ENCODE peak calls at places on chromosomes 1 and 21, in nine cellular contexts. V is heart left ventricle, Q is sigmoid colon, P is lower leg skin, C is tibial nerve, W is Peyer's patch, B is suprapubic skin, T is HCT116, A is H54. M is an unnamed sample.

GRCh38 chr1:179175011-179175934 is 54.2 kb downstream of the ABL2 start:
- DNase-seq in V (no peak), Q (no peak), P (peak; percentile 43), C (no peak), W (no peak), B (no peak), T (no peak), A (no peak), M (no peak)

GRCh38 chr1:210330279-210330866 is 1.7 kb downstream of the HHAT start:
- DNase-seq in V (no peak), Q (no peak), P (no peak), C (no peak), W (no peak), B (no peak), T (no peak), A (no peak), M (no peak)

GRCh38 chr1:215005656-215006335 is 76.7 kb upstream of the KCNK2 start:
- DNase-seq in V (no peak), Q (no peak), P (no peak), C (no peak), W (no peak), B (no peak), T (no peak), A (no peak), M (no peak)

GRCh38 chr1:193540511-193540910 is 354.1 kb upstream of the B3GALT2 start:
- DNase-seq in V (no peak), Q (no peak), P (no peak), C (no peak), W (no peak), B (no peak), T (no peak), A (no peak), M (no peak)

GRCh38 chr1:165849336-165850133 is 22.1 kb downstream of the UCK2 start:
- DNase-seq in V (no peak), Q (no peak), P (no peak), C (no peak), W (no peak), B (no peak), T (no peak), A (no peak), M (no peak)

GRCh38 chr1:186059311-186059710 is 315.7 kb downstream of the TPR start:
- DNase-seq in V (no peak), Q (no peak), P (peak; percentile 51), C (no peak), W (no peak), B (no peak), T (no peak), A (no peak), M (no peak)

GRCh38 chr1:23814016-23814415 is 11.2 kb downstream of the HMGCL start:
- DNase-seq in V (no peak), Q (no peak), P (no peak), C (no peak), W (no peak), B (no peak), T (no peak), A (no peak), M (no peak)

GRCh38 chr1:94840811-94841210 is 20.7 kb downstream of the SLC44A3 start:
- DNase-seq in V (no peak), Q (no peak), P (no peak), C (no peak), W (no peak), B (no peak), T (no peak), A (no peak), M (no peak)

GRCh38 chr21:38220270-38220737 is 36.5 kb upstream of the KCNJ15 start:
- DNase-seq in V (no peak), Q (no peak), P (no peak), C (no peak), W (no peak), B (no peak), T (no peak), A (no peak), M (no peak)

GRCh38 chr1:167137285-167138192 is 43.7 kb downstream of the STYXL2 start:
- DNase-seq in V (no peak), Q (no peak), P (no peak), C (no peak), W (no peak), B (no peak), T (no peak), A (no peak), M (no peak)

GRCh38 chr1:2628191-2628932 is 4.5 kb downstream of the MMEL1 start:
- DNase-seq in V (peak; percentile 57), Q (no peak), P (no peak), C (no peak), W (peak; percentile 47), B (no peak), T (no peak), A (no peak), M (no peak)

GRCh38 chr1:227732586-227733308 is 2.4 kb downstream of the JMJD4 start:
- DNase-seq in V (no peak), Q (no peak), P (no peak), C (no peak), W (no peak), B (no peak), T (no peak), A (no peak), M (no peak)

GRCh38 chr21:32278068-32278467 is 781 bp downstream of the MIS18A start:
- DNase-seq in V (no peak), Q (no peak), P (peak; percentile 12), C (no peak), W (no peak), B (no peak), T (no peak), A (no peak), M (no peak)

DNA sequence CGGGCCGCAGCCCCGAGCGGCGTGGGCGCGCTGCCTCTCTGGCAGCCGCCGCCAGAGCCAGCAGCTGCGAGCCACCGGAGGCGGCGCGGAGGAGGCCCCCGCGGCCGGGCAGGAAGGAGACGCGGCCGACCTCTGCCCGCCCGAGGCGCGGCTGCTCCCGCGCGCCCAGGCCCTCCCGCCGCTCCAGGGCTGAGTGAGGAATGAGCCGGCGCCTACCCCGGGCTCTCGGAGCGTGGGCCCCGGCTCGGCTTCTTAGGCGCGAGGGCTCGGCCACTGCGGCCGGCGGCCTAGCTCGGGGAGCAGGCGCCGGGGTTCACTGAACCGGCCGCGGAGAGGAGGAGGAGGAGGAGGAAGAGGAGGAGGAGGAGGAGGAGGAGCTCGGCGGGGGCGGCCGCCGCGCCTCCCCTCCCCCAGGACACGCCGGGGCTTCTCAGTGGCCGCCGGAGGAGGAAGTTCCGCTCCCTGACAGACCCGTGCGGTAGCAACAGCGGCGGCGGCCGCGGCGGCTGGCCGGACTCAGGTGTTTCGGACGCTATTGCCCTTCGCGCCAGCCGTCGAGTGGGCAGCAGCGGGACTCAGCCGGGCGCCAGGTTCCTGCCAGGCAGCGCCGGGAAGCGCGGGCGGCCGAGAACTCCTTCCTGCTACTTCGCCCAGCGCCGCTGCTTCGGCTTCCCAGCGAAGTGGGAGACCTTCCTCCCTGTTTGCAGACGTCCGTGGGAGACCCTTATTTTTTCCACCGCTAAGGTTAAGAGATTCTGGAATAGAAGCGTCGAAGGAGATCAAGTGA is at the start of gene MAN1A2:
- DNase-seq in V (peak; percentile 95), Q (peak; percentile 95), P (peak; percentile 81), C (peak; percentile 73), W (peak; percentile 93), B (peak; percentile 86), T (peak; percentile 54), A (peak; percentile 78), M (peak; percentile 66)
- TF ChIP-seq POLR2A in V (peak; percentile 81), Q (peak; percentile 65), P (no peak), C (peak; percentile 66), W (peak; percentile 74), B (peak; percentile 37), T (peak; percentile 39), A (peak; percentile 66), M (peak; percentile 46)

GRCh38 chr1:153545067-153546055 is at the start of gene S100A4:
- DNase-seq in V (peak; percentile 97), Q (peak; percentile 97), P (peak; percentile 97), C (peak; percentile 93), W (peak; percentile 96), B (peak; percentile 97), T (peak; percentile 87), A (no peak), M (peak; percentile 66)
- TF ChIP-seq POLR2A in V (peak; percentile 60), Q (peak; percentile 9), P (no peak), C (peak; percentile 21), W (no peak), B (peak; percentile 85), T (peak; percentile 60), A (peak; percentile 14), M (no peak)

GRCh38 chr1:39762550-39763540 is 8.3 kb downstream of the OXCT2 start:
- DNase-seq in V (no peak), Q (no peak), P (no peak), C (no peak), W (peak; percentile 24), B (no peak), T (no peak), A (no peak), M (no peak)

GRCh38 chr1:39761016-39761415 is 10.1 kb downstream of the OXCT2 start:
- DNase-seq in V (no peak), Q (no peak), P (no peak), C (no peak), W (no peak), B (no peak), T (no peak), A (no peak), M (no peak)

GRCh38 chr1:39759436-39759726 is 11.8 kb downstream of the OXCT2 start:
- DNase-seq in V (no peak), Q (no peak), P (no peak), C (no peak), W (no peak), B (no peak), T (no peak), A (no peak), M (no peak)

GRCh38 chr1:39760074-39761008 is 10.8 kb downstream of the OXCT2 start:
- DNase-seq in V (no peak), Q (no peak), P (no peak), C (no peak), W (no peak), B (no peak), T (no peak), A (no peak), M (no peak)

GRCh38 chr1:39761557-39762260 is 9.4 kb downstream of the OXCT2 start:
- DNase-seq in V (no peak), Q (no peak), P (no peak), C (no peak), W (no peak), B (no peak), T (no peak), A (no peak), M (no peak)
- TF ChIP-seq POLR2A in V (no peak), Q (no peak), P (no peak), C (no peak), W (no peak), B (no peak), T (no peak), A (no peak), M (no peak)

DNA sequence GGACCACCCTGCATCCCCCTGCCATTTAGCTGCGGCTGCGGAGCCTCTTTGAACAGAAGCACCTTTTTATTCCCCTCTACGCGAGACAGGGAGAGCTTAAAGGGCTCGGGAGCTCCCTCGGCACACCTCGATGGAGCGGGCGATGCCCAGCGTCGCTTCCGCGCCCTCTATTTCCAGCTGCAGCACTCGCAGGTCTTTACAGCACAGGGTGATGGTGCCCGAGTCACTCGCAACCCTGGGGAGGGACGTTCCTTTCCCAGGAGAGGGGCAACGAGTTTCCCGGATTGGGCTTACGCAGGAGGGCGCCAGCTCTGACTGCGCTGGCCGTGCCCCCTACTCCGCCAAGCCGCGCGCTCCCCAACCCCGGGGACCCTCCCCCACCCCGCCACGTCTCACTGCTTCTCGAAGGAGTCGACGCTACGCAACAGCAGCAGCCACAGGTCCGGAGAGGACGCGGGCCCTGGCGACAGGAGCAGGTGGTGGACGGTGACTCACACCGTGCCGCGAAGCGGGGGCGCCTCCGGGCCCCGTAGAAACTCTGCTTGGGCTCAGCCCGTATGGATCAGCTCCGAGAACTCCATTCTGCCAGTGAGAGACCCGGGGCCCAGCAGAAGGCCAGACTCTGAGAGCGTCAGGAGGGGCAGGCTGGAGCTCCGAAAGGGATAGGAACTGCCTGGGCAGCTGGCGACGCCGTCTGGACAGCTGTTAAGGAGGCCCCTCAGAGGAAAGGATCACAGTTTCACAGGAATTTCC is 5.8 kb upstream of the FAM167B start:
- DNase-seq in V (peak; percentile 78), Q (peak; percentile 84), P (no peak), C (no peak), W (peak; percentile 74), B (peak; percentile 84), T (no peak), A (no peak), M (peak; percentile 57)
- TF ChIP-seq POLR2A in V (peak; percentile 19), Q (no peak), P (no peak), C (no peak), W (no peak), B (no peak), T (no peak), A (no peak), M (no peak)